ENCODE peak calls at places on chromosome 1, in five cellular contexts. Z is lower lobe of right lung, X is Right ventricle myocardium inferior, K is D341Med, C is midbrain. H is an unnamed sample.

GRCh38 chr1:7343917-7344316 is 427.2 kb upstream of the VAMP3 start:
- DNase-seq in K (no peak), Z (no peak), X (no peak), C (no peak), H (no peak)

GRCh38 chr1:190177555-190177954 is 300.1 kb downstream of the BRINP3 start:
- DNase-seq in Z (no peak), C (no peak), X (no peak), K (no peak), H (no peak)

GRCh38 chr1:45723248-45723930 is 27.1 kb downstream of the IPP start:
- DNase-seq in C (no peak), Z (no peak), K (no peak), X (no peak), H (no peak)

GRCh38 chr1:228544921-228545591 is 57.9 kb downstream of the RNF187 start:
- DNase-seq in Z (no peak), X (no peak), C (no peak), K (no peak), H (no peak)

GRCh38 chr1:35319988-35320713 is 51.6 kb downstream of the ZMYM4 start:
- DNase-seq in Z (no peak), C (no peak), K (no peak), X (no peak), H (no peak)

GRCh38 chr1:86779308-86780191 is 75.2 kb downstream of the SH3GLB1 start:
- DNase-seq in K (no peak), X (no peak), Z (no peak), C (no peak), H (no peak)

GRCh38 chr1:185108324-185108723 is 48.4 kb downstream of the TRMT1L start:
- DNase-seq in K (no peak), Z (no peak), X (no peak), C (no peak), H (no peak)

GRCh38 chr1:22284906-22285544 is 142.1 kb upstream of the WNT4 start:
- DNase-seq in X (no peak), Z (no peak), C (no peak), K (peak), H (no peak)

GRCh38 chr1:172360511-172360910 is 60.0 kb upstream of the C1orf105 start:
- DNase-seq in K (no peak), Z (no peak), C (no peak), X (no peak), H (no peak)

GRCh38 chr1:16087733-16088132 is 14.3 kb upstream of the FAM131C start:
- DNase-seq in X (no peak), C (no peak), K (no peak), Z (no peak), H (no peak)

GRCh38 chr1:235532350-235532749 is 28.1 kb upstream of the B3GALNT2 start:
- DNase-seq in C (no peak), K (no peak), X (no peak), Z (no peak), H (no peak)

GRCh38 chr1:95287825-95288224 is 53.8 kb downstream of the RWDD3 start:
- DNase-seq in K (no peak), X (no peak), Z (no peak), C (no peak), H (no peak)

GRCh38 chr1:27548858-27549719 is 54.9 kb downstream of the AHDC1 start:
- DNase-seq in C (no peak), X (peak), Z (no peak), K (peak), H (no peak)

GRCh38 chr1:24609949-24610517 is 33.1 kb upstream of the SRRM1 start:
- DNase-seq in C (no peak), X (no peak), K (no peak), Z (no peak), H (no peak)

GRCh38 chr1:230855886-230856285 is 12.4 kb downstream of the C1orf198 start:
- DNase-seq in Z (no peak), C (peak), X (no peak), K (no peak), H (no peak)

GRCh38 chr1:210655511-210655910 is 326.8 kb downstream of the HHAT start:
- DNase-seq in K (no peak), C (no peak), Z (no peak), X (no peak), H (no peak)

GRCh38 chr1:225596152-225596551 is 56.8 kb downstream of the ENAH start:
- DNase-seq in X (no peak), C (no peak), Z (no peak), K (peak), H (no peak)